ENCODE peak calls at places on chromosome 21, in six cellular contexts. One of them, this sample, is unnamed.

GRCh38 chr21:16942703-16943102 is 570.1 kb upstream of the CXADR start:
- DNase-seq in tibial artery: no peak
- DNase-seq in CD8-positive, alpha-beta T cell: no peak
- DNase-seq in cardiac muscle cell: no peak
- DNase-seq in CD8-positive, alpha-beta memory T cell: no peak
- DNase-seq in upper lobe of right lung: no peak
- DNase-seq in this sample: no peak

GRCh38 chr21:32566990-32567389 is 18.3 kb downstream of the TCP10L start:
- DNase-seq in tibial artery: no peak
- DNase-seq in CD8-positive, alpha-beta T cell: no peak
- DNase-seq in cardiac muscle cell: no peak
- DNase-seq in CD8-positive, alpha-beta memory T cell: no peak
- DNase-seq in upper lobe of right lung: no peak
- DNase-seq in this sample: no peak

GRCh38 chr21:33414926-33415325 is 11.7 kb downstream of the IFNGR2 start:
- DNase-seq in tibial artery: no peak
- DNase-seq in CD8-positive, alpha-beta T cell: no peak
- DNase-seq in cardiac muscle cell: no peak
- DNase-seq in CD8-positive, alpha-beta memory T cell: no peak
- DNase-seq in upper lobe of right lung: no peak
- DNase-seq in this sample: no peak

GRCh38 chr21:17359781-17360180 is 153.1 kb upstream of the CXADR start:
- DNase-seq in tibial artery: no peak
- DNase-seq in CD8-positive, alpha-beta T cell: no peak
- DNase-seq in cardiac muscle cell: no peak
- DNase-seq in CD8-positive, alpha-beta memory T cell: no peak
- DNase-seq in upper lobe of right lung: no peak
- DNase-seq in this sample: no peak

GRCh38 chr21:29737188-29737587 is 202.6 kb downstream of the GRIK1 start:
- DNase-seq in tibial artery: no peak
- DNase-seq in CD8-positive, alpha-beta T cell: no peak
- DNase-seq in cardiac muscle cell: no peak
- DNase-seq in CD8-positive, alpha-beta memory T cell: no peak
- DNase-seq in upper lobe of right lung: no peak
- DNase-seq in this sample: no peak

GRCh38 chr21:32412998-32413504 is 545 bp downstream of the EVA1C start:
- DNase-seq in tibial artery: peak; percentile 87
- DNase-seq in CD8-positive, alpha-beta T cell: no peak
- DNase-seq in cardiac muscle cell: no peak
- DNase-seq in CD8-positive, alpha-beta memory T cell: no peak
- DNase-seq in upper lobe of right lung: peak; percentile 80
- DNase-seq in this sample: no peak

GRCh38 chr21:34008618-34009017 is 64.8 kb upstream of the MRPS6 start:
- DNase-seq in tibial artery: no peak
- DNase-seq in CD8-positive, alpha-beta T cell: no peak
- DNase-seq in cardiac muscle cell: no peak
- DNase-seq in CD8-positive, alpha-beta memory T cell: no peak
- DNase-seq in upper lobe of right lung: no peak
- DNase-seq in this sample: no peak

GRCh38 chr21:17051054-17051453 is 461.8 kb upstream of the CXADR start:
- DNase-seq in tibial artery: no peak
- DNase-seq in CD8-positive, alpha-beta T cell: no peak
- DNase-seq in cardiac muscle cell: peak; percentile 9
- DNase-seq in CD8-positive, alpha-beta memory T cell: no peak
- DNase-seq in upper lobe of right lung: no peak
- DNase-seq in this sample: no peak

GRCh38 chr21:15050588-15051377 is 14.0 kb downstream of the NRIP1 start:
- DNase-seq in tibial artery: no peak
- DNase-seq in CD8-positive, alpha-beta T cell: no peak
- DNase-seq in cardiac muscle cell: no peak
- DNase-seq in CD8-positive, alpha-beta memory T cell: no peak
- DNase-seq in upper lobe of right lung: no peak
- DNase-seq in this sample: no peak

GRCh38 chr21:32099812-32100416 is 178.9 kb downstream of the MIS18A start:
- DNase-seq in tibial artery: no peak
- DNase-seq in CD8-positive, alpha-beta T cell: no peak
- DNase-seq in cardiac muscle cell: no peak
- DNase-seq in CD8-positive, alpha-beta memory T cell: no peak
- DNase-seq in upper lobe of right lung: no peak
- DNase-seq in this sample: no peak

GRCh38 chr21:16186742-16187141 is 457.0 kb downstream of the USP25 start:
- DNase-seq in tibial artery: no peak
- DNase-seq in CD8-positive, alpha-beta T cell: no peak
- DNase-seq in cardiac muscle cell: peak; percentile 76
- DNase-seq in CD8-positive, alpha-beta memory T cell: no peak
- DNase-seq in upper lobe of right lung: no peak
- DNase-seq in this sample: no peak

GRCh38 chr21:27043377-27043776 is 76.5 kb upstream of the ADAMTS5 start:
- DNase-seq in tibial artery: no peak
- DNase-seq in CD8-positive, alpha-beta T cell: no peak
- DNase-seq in cardiac muscle cell: no peak
- DNase-seq in CD8-positive, alpha-beta memory T cell: no peak
- DNase-seq in upper lobe of right lung: no peak
- DNase-seq in this sample: no peak

GRCh38 chr21:15604424-15604823 is 125.4 kb upstream of the USP25 start:
- DNase-seq in tibial artery: no peak
- DNase-seq in CD8-positive, alpha-beta T cell: no peak
- DNase-seq in cardiac muscle cell: peak; percentile 12
- DNase-seq in CD8-positive, alpha-beta memory T cell: no peak
- DNase-seq in upper lobe of right lung: no peak
- DNase-seq in this sample: no peak

GRCh38 chr21:31500976-31501375 is 156.9 kb upstream of the TIAM1 start:
- DNase-seq in tibial artery: no peak
- DNase-seq in CD8-positive, alpha-beta T cell: no peak
- DNase-seq in cardiac muscle cell: no peak
- DNase-seq in CD8-positive, alpha-beta memory T cell: no peak
- DNase-seq in upper lobe of right lung: no peak
- DNase-seq in this sample: no peak

GRCh38 chr21:33434770-33435360 is 31.7 kb downstream of the IFNGR2 start:
- DNase-seq in tibial artery: no peak
- DNase-seq in CD8-positive, alpha-beta T cell: no peak
- DNase-seq in cardiac muscle cell: no peak
- DNase-seq in CD8-positive, alpha-beta memory T cell: no peak
- DNase-seq in upper lobe of right lung: no peak
- DNase-seq in this sample: no peak

GRCh38 chr21:33660406-33660805 is 18.1 kb downstream of the ITSN1 start:
- DNase-seq in tibial artery: no peak
- DNase-seq in CD8-positive, alpha-beta T cell: no peak
- DNase-seq in cardiac muscle cell: no peak
- DNase-seq in CD8-positive, alpha-beta memory T cell: no peak
- DNase-seq in upper lobe of right lung: no peak
- DNase-seq in this sample: no peak

GRCh38 chr21:43866233-43866632 is 1.2 kb downstream of the AGPAT3 start:
- DNase-seq in tibial artery: no peak
- DNase-seq in CD8-positive, alpha-beta T cell: no peak
- DNase-seq in cardiac muscle cell: peak; percentile 39
- DNase-seq in CD8-positive, alpha-beta memory T cell: peak; percentile 17
- DNase-seq in upper lobe of right lung: no peak
- DNase-seq in this sample: peak; percentile 63

GRCh38 chr21:43764576-43765495 is 11.3 kb downstream of the CSTB start:
- DNase-seq in tibial artery: no peak
- DNase-seq in CD8-positive, alpha-beta T cell: no peak
- DNase-seq in cardiac muscle cell: no peak
- DNase-seq in CD8-positive, alpha-beta memory T cell: no peak
- DNase-seq in upper lobe of right lung: no peak
- DNase-seq in this sample: no peak

GRCh38 chr21:46477765-46478164 is 19.1 kb downstream of the DIP2A start:
- DNase-seq in tibial artery: no peak
- DNase-seq in CD8-positive, alpha-beta T cell: no peak
- DNase-seq in cardiac muscle cell: no peak
- DNase-seq in CD8-positive, alpha-beta memory T cell: no peak
- DNase-seq in upper lobe of right lung: no peak
- DNase-seq in this sample: no peak

GRCh38 chr21:46667191-46667734 is 31.8 kb downstream of the PRMT2 start:
- DNase-seq in tibial artery: no peak
- DNase-seq in CD8-positive, alpha-beta T cell: no peak
- DNase-seq in cardiac muscle cell: peak; percentile 18
- DNase-seq in CD8-positive, alpha-beta memory T cell: no peak
- DNase-seq in upper lobe of right lung: no peak
- DNase-seq in this sample: peak; percentile 12

GRCh38 chr21:17003763-17004373 is 509.0 kb upstream of the CXADR start:
- DNase-seq in tibial artery: no peak
- DNase-seq in CD8-positive, alpha-beta T cell: no peak
- DNase-seq in cardiac muscle cell: no peak
- DNase-seq in CD8-positive, alpha-beta memory T cell: no peak
- DNase-seq in upper lobe of right lung: no peak
- DNase-seq in this sample: no peak

GRCh38 chr21:46564391-46564790 is 40.5 kb downstream of the S100B start:
- DNase-seq in tibial artery: no peak
- DNase-seq in CD8-positive, alpha-beta T cell: no peak
- DNase-seq in cardiac muscle cell: no peak
- DNase-seq in CD8-positive, alpha-beta memory T cell: no peak
- DNase-seq in upper lobe of right lung: no peak
- DNase-seq in this sample: no peak

GRCh38 chr21:29367335-29367734 is 68.6 kb downstream of the BACH1 start:
- DNase-seq in tibial artery: no peak
- DNase-seq in CD8-positive, alpha-beta T cell: no peak
- DNase-seq in cardiac muscle cell: no peak
- DNase-seq in CD8-positive, alpha-beta memory T cell: no peak
- DNase-seq in upper lobe of right lung: no peak
- DNase-seq in this sample: no peak

GRCh38 chr21:22885079-22885478 is 1886.9 kb downstream of the NCAM2 start:
- DNase-seq in tibial artery: no peak
- DNase-seq in CD8-positive, alpha-beta T cell: no peak
- DNase-seq in cardiac muscle cell: no peak
- DNase-seq in CD8-positive, alpha-beta memory T cell: no peak
- DNase-seq in upper lobe of right lung: no peak
- DNase-seq in this sample: no peak
- H3K4me3 ChIP-seq in tibial artery: no peak overlapping the region
- H3K4me3 ChIP-seq in CD8-positive, alpha-beta T cell: no peak overlapping the region
- H3K4me3 ChIP-seq in cardiac muscle cell: no peak overlapping the region
- H3K4me3 ChIP-seq in CD8-positive, alpha-beta memory T cell: no peak overlapping the region
- H3K4me3 ChIP-seq in upper lobe of right lung: no peak overlapping the region
- H3K4me3 ChIP-seq in this sample: no peak overlapping the region

DNA sequence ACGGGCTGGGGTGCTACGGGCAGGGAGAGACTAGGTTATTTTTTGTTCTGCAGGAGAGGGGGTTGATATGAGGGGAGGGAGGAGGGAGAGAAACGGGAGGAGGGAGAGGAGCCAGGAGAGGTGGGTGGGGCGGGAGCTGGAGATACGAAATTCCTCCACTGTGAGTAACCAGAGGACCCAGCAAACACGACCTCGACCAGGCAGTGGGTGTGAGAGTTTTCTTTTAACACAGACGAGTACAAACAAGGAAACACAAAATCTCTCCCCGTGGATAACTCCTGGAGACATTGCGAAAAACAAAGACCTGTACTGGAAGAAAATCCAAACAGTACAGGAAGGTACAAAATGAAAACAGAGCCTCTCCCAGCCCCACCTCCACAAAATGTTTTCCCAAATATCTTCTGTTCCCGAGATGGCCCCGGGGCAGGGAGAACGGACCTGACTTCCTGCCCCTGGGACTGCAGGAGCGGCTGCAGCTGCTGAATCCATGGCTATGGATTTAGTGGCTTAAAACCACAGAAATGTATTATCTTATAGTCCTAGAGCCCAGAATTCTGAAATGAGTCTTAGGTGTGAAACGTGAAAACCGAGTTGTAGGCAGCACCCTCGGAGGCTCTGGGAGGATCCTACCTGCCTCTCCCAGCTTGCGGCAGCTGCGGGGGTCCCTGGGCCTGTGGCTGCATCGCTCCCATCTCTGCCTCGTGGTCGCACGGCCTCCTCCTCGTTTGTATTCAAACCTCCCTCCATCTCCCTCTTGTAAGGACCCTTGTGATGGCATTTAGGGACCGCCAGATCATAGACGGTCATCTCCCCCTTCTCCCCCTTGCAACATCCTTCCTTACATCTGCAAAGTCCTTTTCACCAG is 82.2 kb downstream of the RIPK4 start:
- DNase-seq in tibial artery: peak; percentile 65
- DNase-seq in CD8-positive, alpha-beta T cell: no peak
- DNase-seq in cardiac muscle cell: no peak
- DNase-seq in CD8-positive, alpha-beta memory T cell: no peak
- DNase-seq in upper lobe of right lung: peak; percentile 66
- DNase-seq in this sample: no peak
- H3K4me1 ChIP-seq in tibial artery: peaks cover 19% of the 10 kb centered on the region
- H3K4me1 ChIP-seq in CD8-positive, alpha-beta T cell: no peaks in the 10 kb centered on the region
- H3K4me1 ChIP-seq in cardiac muscle cell: no peaks in the 10 kb centered on the region
- H3K4me1 ChIP-seq in CD8-positive, alpha-beta memory T cell: no peaks in the 10 kb centered on the region
- H3K4me1 ChIP-seq in upper lobe of right lung: no peaks in the 10 kb centered on the region
- H3K4me1 ChIP-seq in this sample: no peaks in the 10 kb centered on the region

GRCh38 chr21:36396314-36396713 is 11.1 kb downstream of the CHAF1B start:
- DNase-seq in tibial artery: no peak
- DNase-seq in CD8-positive, alpha-beta T cell: no peak
- DNase-seq in cardiac muscle cell: no peak
- DNase-seq in CD8-positive, alpha-beta memory T cell: no peak
- DNase-seq in upper lobe of right lung: no peak
- DNase-seq in this sample: no peak

GRCh38 chr21:36396971-36397370 is 11.8 kb downstream of the CHAF1B start:
- DNase-seq in tibial artery: peak; percentile 6
- DNase-seq in CD8-positive, alpha-beta T cell: no peak
- DNase-seq in cardiac muscle cell: no peak
- DNase-seq in CD8-positive, alpha-beta memory T cell: no peak
- DNase-seq in upper lobe of right lung: peak; percentile 25
- DNase-seq in this sample: no peak

GRCh38 chr21:36395353-36396111 is 10.3 kb downstream of the CHAF1B start:
- DNase-seq in tibial artery: peak; percentile 32
- DNase-seq in CD8-positive, alpha-beta T cell: no peak
- DNase-seq in cardiac muscle cell: no peak
- DNase-seq in CD8-positive, alpha-beta memory T cell: no peak
- DNase-seq in upper lobe of right lung: peak; percentile 9
- DNase-seq in this sample: no peak

GRCh38 chr21:36400719-36401118 is 15.5 kb downstream of the CHAF1B start:
- DNase-seq in tibial artery: peak; percentile 13
- DNase-seq in CD8-positive, alpha-beta T cell: no peak
- DNase-seq in cardiac muscle cell: no peak
- DNase-seq in CD8-positive, alpha-beta memory T cell: no peak
- DNase-seq in upper lobe of right lung: no peak
- DNase-seq in this sample: no peak

GRCh38 chr21:36397606-36398005 is 12.4 kb downstream of the CHAF1B start:
- DNase-seq in tibial artery: peak; percentile 4
- DNase-seq in CD8-positive, alpha-beta T cell: no peak
- DNase-seq in cardiac muscle cell: no peak
- DNase-seq in CD8-positive, alpha-beta memory T cell: no peak
- DNase-seq in upper lobe of right lung: peak; percentile 5
- DNase-seq in this sample: no peak
- H3K4me3 ChIP-seq in tibial artery: no peak overlapping the region
- H3K4me3 ChIP-seq in CD8-positive, alpha-beta T cell: no peak overlapping the region
- H3K4me3 ChIP-seq in cardiac muscle cell: no peak overlapping the region
- H3K4me3 ChIP-seq in CD8-positive, alpha-beta memory T cell: no peak overlapping the region
- H3K4me3 ChIP-seq in upper lobe of right lung: no peak overlapping the region
- H3K4me3 ChIP-seq in this sample: no peak overlapping the region

DNA sequence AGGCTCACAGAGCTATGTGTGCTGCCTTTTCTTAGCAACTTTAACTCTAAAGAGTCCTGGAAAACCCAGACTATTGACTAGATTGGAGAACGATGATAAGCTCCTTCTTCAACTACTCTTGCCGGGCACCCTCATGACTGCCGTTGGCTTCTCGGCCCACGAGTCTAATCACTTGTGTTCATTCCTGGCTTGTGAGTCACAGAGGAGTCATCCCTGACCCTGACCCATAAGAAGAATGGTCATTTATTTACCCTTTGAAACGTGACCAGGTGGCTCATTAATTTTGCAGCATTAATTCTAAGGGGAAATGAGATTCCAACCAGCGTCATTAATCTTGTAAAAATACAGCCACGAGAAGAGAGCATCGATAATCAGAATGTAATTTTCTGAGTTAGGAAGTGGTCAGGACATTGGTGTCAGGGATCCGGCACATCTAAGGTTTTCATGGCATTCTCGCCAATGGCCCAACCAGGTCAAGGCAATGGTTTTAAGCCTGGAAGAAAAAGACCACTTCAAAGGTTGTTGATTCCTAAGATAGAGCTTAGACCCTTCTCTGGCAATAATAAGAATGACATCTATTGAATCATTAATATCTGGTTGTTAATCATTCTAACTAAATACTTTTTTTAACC is 183.6 kb upstream of the RUNX1 start:
- DNase-seq in tibial artery: no peak
- DNase-seq in CD8-positive, alpha-beta T cell: no peak
- DNase-seq in cardiac muscle cell: no peak
- DNase-seq in CD8-positive, alpha-beta memory T cell: no peak
- DNase-seq in upper lobe of right lung: no peak
- DNase-seq in this sample: no peak
- H3K4me1 ChIP-seq in tibial artery: no peaks in the 10 kb centered on the region
- H3K4me1 ChIP-seq in CD8-positive, alpha-beta T cell: peaks cover 30% of the 10 kb centered on the region
- H3K4me1 ChIP-seq in cardiac muscle cell: no peaks in the 10 kb centered on the region
- H3K4me1 ChIP-seq in CD8-positive, alpha-beta memory T cell: peaks cover 11% of the 10 kb centered on the region
- H3K4me1 ChIP-seq in upper lobe of right lung: no peaks in the 10 kb centered on the region
- H3K4me1 ChIP-seq in this sample: peaks cover 11% of the 10 kb centered on the region